ENCODE peak calls at places on chromosomes 2 and 18, in seven cellular contexts. H is PC-3; M is midbrain; U is SHP77 treated with DMSO at 0.1 percent for 48 hours; N is activated CD4-positive, alpha-beta T cell treated with anti-CD3 and anti-CD28 coated beads, Interleukin-2, amount 10 ng/mL, durations not matched to agents 7 days and 5 days; L is EH; J is NCI-H1105. C is an unnamed sample.

GRCh38 chr2:63060079-63060482 is 9.5 kb downstream of the OTX1 start:
- DNase-seq in L (peak; percentile 32), N (no peak), U (no peak), J (no peak), M (no peak), H (peak; percentile 25), C (peak; percentile 67)

GRCh38 chr2:178863856-178864620 is 56.8 kb upstream of the TTN start:
- DNase-seq in H (peak; percentile 84), N (no peak), L (peak; percentile 64), U (no peak), M (no peak), J (no peak), C (no peak)

GRCh38 chr2:10918661-10919414 is 7.1 kb downstream of the KCNF1 start:
- DNase-seq in U (no peak), J (no peak), M (no peak), H (no peak), L (no peak), N (no peak), C (no peak)

GRCh38 chr2:162478721-162479129 is 134.8 kb downstream of the GCA start:
- DNase-seq in J (no peak), N (no peak), L (no peak), H (peak; percentile 75), U (no peak), M (no peak), C (no peak)

GRCh38 chr2:9738718-9739496 is 104.4 kb upstream of the TAF1B start:
- DNase-seq in H (no peak), L (no peak), N (no peak), M (no peak), U (no peak), J (no peak), C (no peak)

GRCh38 chr18:50973367-50974126 is 5.7 kb downstream of the ELAC1 start:
- DNase-seq in M (no peak), L (peak; percentile 67), H (peak; percentile 70), N (no peak), U (no peak), J (no peak), C (no peak)

GRCh38 chr2:182870227-182870626 is 3.8 kb upstream of the FRZB start:
- DNase-seq in H (peak; percentile 38), N (no peak), M (no peak), L (no peak), J (no peak), U (no peak), C (no peak)

GRCh38 chr18:29191263-29191662 is 1014.3 kb upstream of the CDH2 start:
- DNase-seq in N (no peak), U (no peak), L (peak; percentile 52), J (no peak), M (no peak), H (peak; percentile 44), C (no peak)

GRCh38 chr2:85585781-85586105 is 1.5 kb downstream of the VAMP5 start:
- DNase-seq in J (no peak), L (peak; percentile 88), N (no peak), U (no peak), M (no peak), H (peak; percentile 51), C (no peak)

GRCh38 chr2:99488999-99489757 is 639 bp downstream of the REV1 start:
- DNase-seq in M (peak; percentile 74), H (peak; percentile 47), U (no peak), J (peak; percentile 27), L (peak; percentile 67), N (peak; percentile 43), C (no peak)

GRCh38 chr2:165197346-165197745 is 6.5 kb downstream of the SCN3A start:
- DNase-seq in L (no peak), J (no peak), N (no peak), U (no peak), M (no peak), H (no peak), C (no peak)

GRCh38 chr18:52747869-52748268 is 407.9 kb downstream of the DCC start:
- DNase-seq in H (no peak), L (no peak), U (no peak), N (no peak), M (no peak), J (no peak), C (no peak)

GRCh38 chr2:33420726-33421125 is 55.7 kb upstream of the RASGRP3 start:
- DNase-seq in J (no peak), H (no peak), M (no peak), N (no peak), U (no peak), L (peak; percentile 60), C (no peak)

C was measured in KG1.